ENCODE peak calls at places on chromosomes 13 and 19, in five cellular contexts. B, D, Z, T and I are unnamed samples.

GRCh38 chr13:34878354-34878753 is 63.7 kb upstream of the NBEA start:
- DNase-seq in B (no peak), D (no peak), Z (no peak), T (no peak), I (no peak)

GRCh38 chr19:56905616-56906015 is 65.1 kb upstream of the PEG3 start:
- DNase-seq in B (no peak), D (no peak), Z (no peak), T (no peak), I (no peak)

GRCh38 chr19:31539386-31539785 is 190.2 kb upstream of the TSHZ3 start:
- DNase-seq in B (no peak), D (no peak), Z (no peak), T (no peak), I (no peak)

GRCh38 chr13:102487330-102487729 is 85.5 kb upstream of the FGF14 start:
- DNase-seq in B (no peak), D (no peak), Z (no peak), T (no peak), I (no peak)

GRCh38 chr19:17346109-17346671 is 8.8 kb downstream of the GTPBP3 start:
- DNase-seq in B (peak; percentile 78), D (peak; percentile 80), Z (peak; percentile 82), T (peak; percentile 83), I (peak; percentile 82)

GRCh38 chr19:35362261-35363000 is 4.2 kb downstream of the FFAR3 start:
- DNase-seq in B (no peak), D (no peak), Z (no peak), T (no peak), I (peak; percentile 17)

GRCh38 chr13:95296326-95296939 is 4.8 kb downstream of the ABCC4 start:
- DNase-seq in B (no peak), D (no peak), Z (peak; percentile 66), T (no peak), I (peak; percentile 72)

GRCh38 chr19:14347999-14348889 is 33.0 kb upstream of the ADGRE5 start:
- DNase-seq in B (no peak), D (peak; percentile 43), Z (peak; percentile 77), T (peak; percentile 75), I (peak; percentile 76)

GRCh38 chr13:106599875-106600797 is 32.2 kb upstream of the ARGLU1 start:
- DNase-seq in B (no peak), D (peak; percentile 17), Z (no peak), T (no peak), I (no peak)

GRCh38 chr13:53160211-53160610 is 131.6 kb downstream of the OLFM4 start:
- DNase-seq in B (no peak), D (no peak), Z (no peak), T (no peak), I (no peak)

GRCh38 chr19:13069415-13070369 is 33.0 kb downstream of the LYL1 start:
- DNase-seq in B (no peak), D (no peak), Z (no peak), T (no peak), I (no peak)

GRCh38 chr13:95931300-95932025 is 121.7 kb downstream of the UGGT2 start:
- DNase-seq in B (no peak), D (no peak), Z (no peak), T (no peak), I (no peak)

GRCh38 chr19:45713141-45713540 is 17.6 kb downstream of the FBXO46 start:
- DNase-seq in B (no peak), D (no peak), Z (no peak), T (no peak), I (no peak)

GRCh38 chr19:32675720-32676185 is at the start of gene RGS9BP:
- DNase-seq in B (peak; percentile 91), D (peak; percentile 54), Z (peak; percentile 87), T (peak; percentile 82), I (peak; percentile 83)

GRCh38 chr13:91169641-91170040 is 177.8 kb upstream of the MIR17HG start:
- DNase-seq in B (no peak), D (no peak), Z (no peak), T (no peak), I (no peak)

GRCh38 chr19:55486971-55487883 is 1.0 kb upstream of the SSC5D start:
- DNase-seq in B (peak; percentile 81), D (peak; percentile 74), Z (peak; percentile 60), T (peak; percentile 89), I (no peak)

GRCh38 chr19:15199219-15199651 is 1.6 kb downstream of the NOTCH3 start:
- DNase-seq in B (no peak), D (no peak), Z (no peak), T (no peak), I (no peak)

GRCh38 chr19:4990306-4990705 is 21.4 kb downstream of the KDM4B start:
- DNase-seq in B (no peak), D (no peak), Z (no peak), T (peak; percentile 15), I (no peak)

GRCh38 chr13:47897411-47898050 is 103.5 kb downstream of the SUCLA2 start:
- DNase-seq in B (no peak), D (no peak), Z (no peak), T (no peak), I (no peak)

GRCh38 chr13:37001921-37002250 is 1.3 kb downstream of the EXOSC8 start:
- DNase-seq in B (no peak), D (no peak), Z (no peak), T (no peak), I (no peak)

GRCh38 chr19:5621945-5622464 is 571 bp downstream of the SAFB2 start:
- DNase-seq in B (peak; percentile 77), D (no peak), Z (peak; percentile 32), T (peak; percentile 71), I (no peak)

GRCh38 chr13:86446311-86446710 is 647.1 kb upstream of the SLITRK6 start:
- DNase-seq in B (peak; percentile 49), D (no peak), Z (no peak), T (no peak), I (no peak)

GRCh38 chr19:39038098-39038497 is 5.7 kb upstream of the FBXO27 start:
- DNase-seq in B (no peak), D (no peak), Z (peak; percentile 9), T (no peak), I (peak; percentile 58)

GRCh38 chr13:90792335-90792734 is 555.2 kb upstream of the MIR17HG start:
- DNase-seq in B (no peak), D (no peak), Z (no peak), T (no peak), I (no peak)

GRCh38 chr13:91133941-91134772 is 213.3 kb upstream of the MIR17HG start:
- DNase-seq in B (no peak), D (peak; percentile 55), Z (peak; percentile 31), T (no peak), I (peak; percentile 42)

GRCh38 chr13:101640797-101641400 is 188.4 kb downstream of the ITGBL1 start:
- DNase-seq in B (no peak), D (no peak), Z (no peak), T (no peak), I (no peak)

GRCh38 chr13:46165485-46166220 is 16.3 kb downstream of the LCP1 start:
- DNase-seq in B (no peak), D (no peak), Z (no peak), T (no peak), I (no peak)

GRCh38 chr13:37143901-37144300 is 38.4 kb upstream of the CSNK1A1L start:
- DNase-seq in B (no peak), D (no peak), Z (no peak), T (no peak), I (no peak)

GRCh38 chr19:14519860-14520407 is 1.7 kb upstream of the DNAJB1 start:
- DNase-seq in B (no peak), D (no peak), Z (no peak), T (no peak), I (peak; percentile 57)

GRCh38 chr19:46283771-46284170 is 13.1 kb upstream of the HIF3A start:
- DNase-seq in B (no peak), D (no peak), Z (no peak), T (no peak), I (no peak)

GRCh38 chr19:8697671-8698432 is 743 bp downstream of the ACTL9 start:
- DNase-seq in B (no peak), D (no peak), Z (no peak), T (no peak), I (no peak)

GRCh38 chr19:56091066-56091490 is 30.0 kb downstream of the ZNF787 start:
- DNase-seq in B (peak; percentile 33), D (no peak), Z (no peak), T (no peak), I (no peak)

GRCh38 chr13:111491021-111491420 is 170.6 kb downstream of the TEX29 start:
- DNase-seq in B (no peak), D (no peak), Z (no peak), T (no peak), I (peak; percentile 22)

GRCh38 chr19:3398114-3398899 is 31.9 kb downstream of the NFIC start:
- DNase-seq in B (peak; percentile 89), D (peak; percentile 71), Z (peak; percentile 67), T (peak; percentile 85), I (peak; percentile 83)

GRCh38 chr19:27746691-27747380 is 1466.1 kb downstream of the UQCRFS1 start:
- DNase-seq in B (peak; percentile 51), D (no peak), Z (peak; percentile 21), T (peak; percentile 30), I (peak; percentile 39)

GRCh38 chr13:89969996-89970709 is 1377.3 kb upstream of the MIR17HG start:
- DNase-seq in B (no peak), D (no peak), Z (no peak), T (no peak), I (no peak)

GRCh38 chr19:39599116-39599515 is 3.2 kb upstream of the LGALS13 start:
- DNase-seq in B (no peak), D (no peak), Z (no peak), T (no peak), I (no peak)

GRCh38 chr13:21354721-21355120 is 104.4 kb downstream of the ZDHHC20 start:
- DNase-seq in B (no peak), D (no peak), Z (no peak), T (no peak), I (no peak)
- TF ChIP-seq EP300 in B (no peak), D (no peak), Z (no peak), T (no peak), I (no peak)

GRCh38 chr13:114067886-114068722 is 64.3 kb downstream of the RASA3 start:
- DNase-seq in B (peak; percentile 65), D (no peak), Z (peak; percentile 72), T (no peak), I (no peak)
- H3K4me1 ChIP-seq in B (peaks cover 61% of the 10 kb centered on the region), D (peaks cover 57% of the 10 kb centered on the region), Z (peaks cover 51% of the 10 kb centered on the region), T (peaks cover 22% of the 10 kb centered on the region), I (peaks cover 62% of the 10 kb centered on the region)

GRCh38 chr13:110470272-110471009 is 91.1 kb downstream of the RAB20 start:
- DNase-seq in B (no peak), D (no peak), Z (no peak), T (no peak), I (no peak)
- H3K27me3 ChIP-seq in B (no peaks in the 10 kb centered on the region), D (no peaks in the 10 kb centered on the region), Z (no peaks in the 10 kb centered on the region), T (no peaks in the 10 kb centered on the region), I (no peaks in the 10 kb centered on the region)

DNA sequence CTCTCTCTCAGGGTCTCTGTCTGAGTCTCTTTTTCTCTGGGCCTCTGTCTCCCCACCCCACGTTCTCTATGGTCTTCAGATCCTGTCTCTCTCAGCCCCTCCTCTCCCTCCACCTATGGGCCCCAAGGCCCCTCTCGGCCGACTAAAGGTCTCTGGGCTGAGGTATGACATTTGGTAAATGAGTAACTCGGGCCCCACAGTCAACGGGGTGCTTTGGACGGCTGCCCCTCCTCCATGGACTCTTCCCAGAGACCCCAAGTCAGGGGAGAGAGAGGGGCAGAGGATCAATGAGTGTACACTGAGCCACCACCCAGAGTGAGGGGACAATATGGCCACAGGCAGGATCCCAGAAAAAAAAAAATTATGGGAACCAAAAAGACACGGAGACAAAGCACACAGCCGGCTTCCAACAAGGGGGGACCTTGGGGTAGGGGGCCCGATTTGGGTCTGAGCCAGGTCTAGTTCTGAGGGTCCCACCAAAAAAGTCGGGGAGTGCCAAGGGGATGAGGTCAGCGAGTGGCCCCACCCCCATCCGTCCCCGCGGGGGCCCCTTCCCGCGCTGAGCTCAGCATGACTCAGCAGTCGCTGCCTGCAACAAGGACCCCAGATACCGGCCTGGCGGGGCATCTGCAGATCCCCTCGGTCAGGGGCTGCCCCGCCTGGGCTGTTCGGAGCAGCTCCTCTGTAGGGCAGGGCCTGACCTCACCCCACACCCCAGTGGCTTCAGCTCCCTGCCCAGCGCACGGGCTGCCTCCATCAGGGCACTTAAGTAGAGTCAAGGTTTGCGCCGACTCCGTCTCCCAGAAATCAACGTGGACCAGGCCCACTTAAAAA is 1.5 kb upstream of the FTL start:
- DNase-seq in B (peak; percentile 86), D (peak; percentile 72), Z (peak; percentile 88), T (peak; percentile 83), I (peak; percentile 77)
- TF ChIP-seq EP300 in B (no peak), D (peak; percentile 48), Z (no peak), T (no peak), I (peak; percentile 75)